ENCODE peak calls at places on chromosomes 16 and 17, in four cellular contexts. One of them, this sample, is unnamed.
A peak's percentile ranks its signal among the peaks of the same experiment; 100 is the strongest.

GRCh38 chr17:39400547-39401411 is 647 bp downstream of the FBXL20 start:
- DNase-seq in dermis blood vessel endothelial cell: peak; percentile 40
- DNase-seq in aorta: peak; percentile 55
- DNase-seq in stimulated activated naive B cell treated with anti-CD40 and anti-IgM and Interleukin-4, amounts not matched to agents 10 μg/mL and 1 μg/mL and 100 μg/mL, for 72 hours: no peak
- DNase-seq in this sample: no peak

GRCh38 chr17:81722184-81723120 is 10.4 kb downstream of the SLC25A10 start:
- DNase-seq in dermis blood vessel endothelial cell: no peak
- DNase-seq in stimulated activated naive B cell treated with anti-CD40 and anti-IgM and Interleukin-4, amounts not matched to agents 10 μg/mL and 1 μg/mL and 100 μg/mL, for 72 hours: no peak
- DNase-seq in aorta: no peak
- DNase-seq in this sample: no peak

GRCh38 chr17:50037321-50038107 is 18.4 kb upstream of the ITGA3 start:
- DNase-seq in dermis blood vessel endothelial cell: peak; percentile 45
- DNase-seq in aorta: peak; percentile 86
- DNase-seq in stimulated activated naive B cell treated with anti-CD40 and anti-IgM and Interleukin-4, amounts not matched to agents 10 μg/mL and 1 μg/mL and 100 μg/mL, for 72 hours: no peak
- DNase-seq in this sample: no peak

GRCh38 chr16:56793504-56793903 is 63.6 kb downstream of the NUP93 start:
- DNase-seq in dermis blood vessel endothelial cell: peak; percentile 74
- DNase-seq in aorta: no peak
- DNase-seq in stimulated activated naive B cell treated with anti-CD40 and anti-IgM and Interleukin-4, amounts not matched to agents 10 μg/mL and 1 μg/mL and 100 μg/mL, for 72 hours: no peak
- DNase-seq in this sample: no peak

GRCh38 chr16:14300631-14301149 is 229.6 kb downstream of the MRTFB start:
- DNase-seq in stimulated activated naive B cell treated with anti-CD40 and anti-IgM and Interleukin-4, amounts not matched to agents 10 μg/mL and 1 μg/mL and 100 μg/mL, for 72 hours: no peak
- DNase-seq in aorta: peak; percentile 80
- DNase-seq in dermis blood vessel endothelial cell: peak; percentile 89
- DNase-seq in this sample: peak; percentile 80

GRCh38 chr17:81909231-81909630 is 2.0 kb downstream of the PCYT2 start:
- DNase-seq in dermis blood vessel endothelial cell: no peak
- DNase-seq in aorta: no peak
- DNase-seq in stimulated activated naive B cell treated with anti-CD40 and anti-IgM and Interleukin-4, amounts not matched to agents 10 μg/mL and 1 μg/mL and 100 μg/mL, for 72 hours: no peak
- DNase-seq in this sample: no peak

GRCh38 chr16:66462912-66463311 is 35.8 kb downstream of the BEAN1 start:
- DNase-seq in stimulated activated naive B cell treated with anti-CD40 and anti-IgM and Interleukin-4, amounts not matched to agents 10 μg/mL and 1 μg/mL and 100 μg/mL, for 72 hours: no peak
- DNase-seq in aorta: no peak
- DNase-seq in dermis blood vessel endothelial cell: no peak
- DNase-seq in this sample: no peak

GRCh38 chr17:65000798-65001197 is 55.7 kb downstream of the GNA13 start:
- DNase-seq in stimulated activated naive B cell treated with anti-CD40 and anti-IgM and Interleukin-4, amounts not matched to agents 10 μg/mL and 1 μg/mL and 100 μg/mL, for 72 hours: no peak
- DNase-seq in aorta: no peak
- DNase-seq in dermis blood vessel endothelial cell: no peak
- DNase-seq in this sample: no peak

GRCh38 chr17:49787932-49788442 is 494 bp upstream of the KAT7 start:
- DNase-seq in aorta: no peak
- DNase-seq in dermis blood vessel endothelial cell: no peak
- DNase-seq in stimulated activated naive B cell treated with anti-CD40 and anti-IgM and Interleukin-4, amounts not matched to agents 10 μg/mL and 1 μg/mL and 100 μg/mL, for 72 hours: peak; percentile 20
- DNase-seq in this sample: no peak

GRCh38 chr17:19331134-19331533 is 31.4 kb downstream of the B9D1 start:
- DNase-seq in stimulated activated naive B cell treated with anti-CD40 and anti-IgM and Interleukin-4, amounts not matched to agents 10 μg/mL and 1 μg/mL and 100 μg/mL, for 72 hours: no peak
- DNase-seq in dermis blood vessel endothelial cell: no peak
- DNase-seq in aorta: no peak
- DNase-seq in this sample: no peak

GRCh38 chr16:47461598-47462266 is 601 bp downstream of the PHKB start:
- DNase-seq in aorta: no peak
- DNase-seq in dermis blood vessel endothelial cell: peak; percentile 68
- DNase-seq in stimulated activated naive B cell treated with anti-CD40 and anti-IgM and Interleukin-4, amounts not matched to agents 10 μg/mL and 1 μg/mL and 100 μg/mL, for 72 hours: peak; percentile 8
- DNase-seq in this sample: no peak

GRCh38 chr17:9859781-9860180 is 34.1 kb downstream of the GLP2R start:
- DNase-seq in aorta: no peak
- DNase-seq in dermis blood vessel endothelial cell: no peak
- DNase-seq in stimulated activated naive B cell treated with anti-CD40 and anti-IgM and Interleukin-4, amounts not matched to agents 10 μg/mL and 1 μg/mL and 100 μg/mL, for 72 hours: no peak
- DNase-seq in this sample: no peak

GRCh38 chr17:44221862-44222111 is 2.3 kb upstream of the UBTF start:
- DNase-seq in aorta: peak; percentile 68
- DNase-seq in stimulated activated naive B cell treated with anti-CD40 and anti-IgM and Interleukin-4, amounts not matched to agents 10 μg/mL and 1 μg/mL and 100 μg/mL, for 72 hours: peak; percentile 33
- DNase-seq in dermis blood vessel endothelial cell: no peak
- DNase-seq in this sample: no peak

GRCh38 chr17:1573932-1574696 is 11.5 kb upstream of the PITPNA start:
- DNase-seq in stimulated activated naive B cell treated with anti-CD40 and anti-IgM and Interleukin-4, amounts not matched to agents 10 μg/mL and 1 μg/mL and 100 μg/mL, for 72 hours: peak; percentile 75
- DNase-seq in dermis blood vessel endothelial cell: peak; percentile 93
- DNase-seq in aorta: peak; percentile 91
- DNase-seq in this sample: peak; percentile 93

GRCh38 chr16:72664122-72664479 is 383.8 kb downstream of the ZFHX3 start:
- DNase-seq in stimulated activated naive B cell treated with anti-CD40 and anti-IgM and Interleukin-4, amounts not matched to agents 10 μg/mL and 1 μg/mL and 100 μg/mL, for 72 hours: no peak
- DNase-seq in dermis blood vessel endothelial cell: no peak
- DNase-seq in aorta: no peak
- DNase-seq in this sample: no peak

GRCh38 chr16:70687172-70687531 is 1.3 kb upstream of the MTSS2 start:
- DNase-seq in aorta: peak; percentile 52
- DNase-seq in dermis blood vessel endothelial cell: no peak
- DNase-seq in stimulated activated naive B cell treated with anti-CD40 and anti-IgM and Interleukin-4, amounts not matched to agents 10 μg/mL and 1 μg/mL and 100 μg/mL, for 72 hours: no peak
- DNase-seq in this sample: no peak

GRCh38 chr16:4613636-4614570 is 785 bp downstream of the UBALD1 start:
- DNase-seq in stimulated activated naive B cell treated with anti-CD40 and anti-IgM and Interleukin-4, amounts not matched to agents 10 μg/mL and 1 μg/mL and 100 μg/mL, for 72 hours: peak; percentile 48
- DNase-seq in aorta: no peak
- DNase-seq in dermis blood vessel endothelial cell: peak; percentile 64
- DNase-seq in this sample: no peak

GRCh38 chr17:49498037-49498615 is 3.0 kb downstream of the NGFR start:
- DNase-seq in aorta: no peak
- DNase-seq in stimulated activated naive B cell treated with anti-CD40 and anti-IgM and Interleukin-4, amounts not matched to agents 10 μg/mL and 1 μg/mL and 100 μg/mL, for 72 hours: no peak
- DNase-seq in dermis blood vessel endothelial cell: no peak
- DNase-seq in this sample: no peak

GRCh38 chr17:65553009-65553645 is 8.3 kb downstream of the AXIN2 start:
- DNase-seq in stimulated activated naive B cell treated with anti-CD40 and anti-IgM and Interleukin-4, amounts not matched to agents 10 μg/mL and 1 μg/mL and 100 μg/mL, for 72 hours: no peak
- DNase-seq in dermis blood vessel endothelial cell: no peak
- DNase-seq in aorta: no peak
- DNase-seq in this sample: no peak

GRCh38 chr17:36937961-36938565 is 788 bp downstream of the LHX1 start:
- DNase-seq in aorta: no peak
- DNase-seq in stimulated activated naive B cell treated with anti-CD40 and anti-IgM and Interleukin-4, amounts not matched to agents 10 μg/mL and 1 μg/mL and 100 μg/mL, for 72 hours: no peak
- DNase-seq in dermis blood vessel endothelial cell: peak; percentile 48
- DNase-seq in this sample: no peak

GRCh38 chr17:2369551-2370210 is 31.2 kb downstream of the MNT start:
- DNase-seq in aorta: peak; percentile 44
- DNase-seq in stimulated activated naive B cell treated with anti-CD40 and anti-IgM and Interleukin-4, amounts not matched to agents 10 μg/mL and 1 μg/mL and 100 μg/mL, for 72 hours: no peak
- DNase-seq in dermis blood vessel endothelial cell: no peak
- DNase-seq in this sample: no peak

GRCh38 chr16:50323335-50324011 is 45.3 kb downstream of the BRD7 start:
- DNase-seq in dermis blood vessel endothelial cell: peak; percentile 39
- DNase-seq in stimulated activated naive B cell treated with anti-CD40 and anti-IgM and Interleukin-4, amounts not matched to agents 10 μg/mL and 1 μg/mL and 100 μg/mL, for 72 hours: no peak
- DNase-seq in aorta: no peak
- DNase-seq in this sample: no peak

GRCh38 chr16:86251682-86252081 is 258.6 kb upstream of the FOXF1 start:
- DNase-seq in dermis blood vessel endothelial cell: no peak
- DNase-seq in stimulated activated naive B cell treated with anti-CD40 and anti-IgM and Interleukin-4, amounts not matched to agents 10 μg/mL and 1 μg/mL and 100 μg/mL, for 72 hours: no peak
- DNase-seq in aorta: no peak
- DNase-seq in this sample: no peak

GRCh38 chr17:42818379-42818778 is 5.7 kb downstream of the BECN1 start:
- DNase-seq in stimulated activated naive B cell treated with anti-CD40 and anti-IgM and Interleukin-4, amounts not matched to agents 10 μg/mL and 1 μg/mL and 100 μg/mL, for 72 hours: no peak
- DNase-seq in aorta: no peak
- DNase-seq in dermis blood vessel endothelial cell: no peak
- DNase-seq in this sample: no peak

GRCh38 chr16:57785385-57785784 is 16.9 kb downstream of the KIFC3 start:
- DNase-seq in aorta: no peak
- DNase-seq in stimulated activated naive B cell treated with anti-CD40 and anti-IgM and Interleukin-4, amounts not matched to agents 10 μg/mL and 1 μg/mL and 100 μg/mL, for 72 hours: no peak
- DNase-seq in dermis blood vessel endothelial cell: no peak
- DNase-seq in this sample: no peak

GRCh38 chr17:65794572-65794971 is 233.1 kb upstream of the AXIN2 start:
- DNase-seq in dermis blood vessel endothelial cell: peak; percentile 61
- DNase-seq in stimulated activated naive B cell treated with anti-CD40 and anti-IgM and Interleukin-4, amounts not matched to agents 10 μg/mL and 1 μg/mL and 100 μg/mL, for 72 hours: no peak
- DNase-seq in aorta: no peak
- DNase-seq in this sample: no peak

GRCh38 chr16:66382966-66383299 is 16.4 kb downstream of the CDH5 start:
- DNase-seq in aorta: no peak
- DNase-seq in stimulated activated naive B cell treated with anti-CD40 and anti-IgM and Interleukin-4, amounts not matched to agents 10 μg/mL and 1 μg/mL and 100 μg/mL, for 72 hours: no peak
- DNase-seq in dermis blood vessel endothelial cell: peak; percentile 93
- DNase-seq in this sample: no peak

GRCh38 chr17:20267459-20267842 is 199.9 kb downstream of the LGALS9B start:
- DNase-seq in stimulated activated naive B cell treated with anti-CD40 and anti-IgM and Interleukin-4, amounts not matched to agents 10 μg/mL and 1 μg/mL and 100 μg/mL, for 72 hours: no peak
- DNase-seq in dermis blood vessel endothelial cell: peak; percentile 3
- DNase-seq in aorta: no peak
- DNase-seq in this sample: no peak

GRCh38 chr17:28193241-28193640 is 125.8 kb upstream of the TMEM97 start:
- DNase-seq in dermis blood vessel endothelial cell: no peak
- DNase-seq in aorta: peak; percentile 70
- DNase-seq in stimulated activated naive B cell treated with anti-CD40 and anti-IgM and Interleukin-4, amounts not matched to agents 10 μg/mL and 1 μg/mL and 100 μg/mL, for 72 hours: no peak
- DNase-seq in this sample: no peak

GRCh38 chr16:75109732-75110243 is 6.8 kb downstream of the LDHD start:
- DNase-seq in dermis blood vessel endothelial cell: no peak
- DNase-seq in aorta: peak; percentile 57
- DNase-seq in stimulated activated naive B cell treated with anti-CD40 and anti-IgM and Interleukin-4, amounts not matched to agents 10 μg/mL and 1 μg/mL and 100 μg/mL, for 72 hours: no peak
- DNase-seq in this sample: peak; percentile 89

GRCh38 chr16:20901441-20902112 is 1.0 kb downstream of the LYRM1 start:
- DNase-seq in stimulated activated naive B cell treated with anti-CD40 and anti-IgM and Interleukin-4, amounts not matched to agents 10 μg/mL and 1 μg/mL and 100 μg/mL, for 72 hours: peak; percentile 52
- DNase-seq in dermis blood vessel endothelial cell: peak; percentile 76
- DNase-seq in aorta: peak; percentile 80
- DNase-seq in this sample: peak; percentile 85

GRCh38 chr16:70157477-70158260 is 15.9 kb upstream of the CLEC18C start:
- DNase-seq in dermis blood vessel endothelial cell: no peak
- DNase-seq in stimulated activated naive B cell treated with anti-CD40 and anti-IgM and Interleukin-4, amounts not matched to agents 10 μg/mL and 1 μg/mL and 100 μg/mL, for 72 hours: no peak
- DNase-seq in aorta: no peak
- DNase-seq in this sample: peak; percentile 26

GRCh38 chr17:3594976-3595375 is 14.2 kb downstream of the TRPV1 start:
- DNase-seq in stimulated activated naive B cell treated with anti-CD40 and anti-IgM and Interleukin-4, amounts not matched to agents 10 μg/mL and 1 μg/mL and 100 μg/mL, for 72 hours: no peak
- DNase-seq in aorta: no peak
- DNase-seq in dermis blood vessel endothelial cell: no peak
- DNase-seq in this sample: no peak

GRCh38 chr16:85715169-85716015 is 26.6 kb upstream of the GINS2 start:
- DNase-seq in dermis blood vessel endothelial cell: peak; percentile 76
- DNase-seq in aorta: no peak
- DNase-seq in stimulated activated naive B cell treated with anti-CD40 and anti-IgM and Interleukin-4, amounts not matched to agents 10 μg/mL and 1 μg/mL and 100 μg/mL, for 72 hours: no peak
- DNase-seq in this sample: no peak

GRCh38 chr16:55778718-55779117 is 54.2 kb downstream of the CES1 start:
- DNase-seq in aorta: no peak
- DNase-seq in stimulated activated naive B cell treated with anti-CD40 and anti-IgM and Interleukin-4, amounts not matched to agents 10 μg/mL and 1 μg/mL and 100 μg/mL, for 72 hours: no peak
- DNase-seq in dermis blood vessel endothelial cell: no peak
- DNase-seq in this sample: no peak